ENCODE peak calls at places on chromosome 18, in four cellular contexts. R is GM12892, B is right lobe of liver, M is NCI-H1105. J is an unnamed sample.

GRCh38 chr18:54392621-54393023 is 34.9 kb downstream of the C18orf54 start:
- DNase-seq in R (no peak), B (no peak), M (peak; percentile 67), J (peak; percentile 79)

GRCh38 chr18:45777393-45777792 is 48.1 kb upstream of the SIGLEC15 start:
- DNase-seq in R (no peak), B (no peak), M (no peak), J (peak; percentile 95)

GRCh38 chr18:48711651-48712486 is 173.0 kb downstream of the CTIF start:
- DNase-seq in R (peak; percentile 38), B (no peak), M (peak; percentile 0), J (peak; percentile 51)

GRCh38 chr18:79770501-79770815 is 27.3 kb upstream of the KCNG2 start:
- DNase-seq in R (no peak), B (no peak), M (no peak), J (no peak)

GRCh38 chr18:40565805-40566509 is 1389.1 kb upstream of the PIK3C3 start:
- DNase-seq in R (no peak), B (no peak), M (no peak), J (no peak)

GRCh38 chr18:58484989-58485962 is 143.6 kb downstream of the ALPK2 start:
- DNase-seq in R (no peak), B (no peak), M (no peak), J (no peak)

GRCh38 chr18:69951182-69951581 is 3.5 kb upstream of the CD226 start:
- DNase-seq in R (no peak), B (no peak), M (no peak), J (peak; percentile 72)

GRCh38 chr18:25066536-25066935 is 285.4 kb downstream of the ZNF521 start:
- DNase-seq in R (no peak), B (no peak), M (no peak), J (peak; percentile 19)

GRCh38 chr18:54672846-54673475 is 81.9 kb downstream of the DYNAP start:
- DNase-seq in R (no peak), B (no peak), M (no peak), J (no peak)

GRCh38 chr18:43587538-43588153 is 310.4 kb upstream of the SYT4 start:
- DNase-seq in R (no peak), B (no peak), M (peak; percentile 59), J (peak; percentile 60)

GRCh38 chr18:70072678-70073077 is 125.0 kb upstream of the CD226 start:
- DNase-seq in R (no peak), B (no peak), M (peak; percentile 70), J (peak; percentile 69)

GRCh38 chr18:35030234-35030989 is 10.8 kb upstream of the MAPRE2 start:
- DNase-seq in R (no peak), B (no peak), M (no peak), J (no peak)

GRCh38 chr18:25298853-25299274 is 53.1 kb downstream of the ZNF521 start:
- DNase-seq in R (no peak), B (no peak), M (no peak), J (peak; percentile 86)